ENCODE peak calls at places on chromosomes 13 and 19, in seven cellular contexts. One of them, this sample, is unnamed.

GRCh38 chr13:89925107-89925506 is 1422.4 kb upstream of the MIR17HG start:
- DNase-seq in stimulated activated CD8-positive, alpha-beta memory T cell treated with anti-CD3 and anti-CD28 coated beads, Interleukin-2, amount 100 ng/mL, for 1 hour: no peak
- DNase-seq in suprapubic skin: no peak
- DNase-seq in left colon: no peak
- DNase-seq in T-helper 2 cell: no peak
- DNase-seq in stimulated activated CD4-positive, alpha-beta T cell treated with anti-CD3 and anti-CD28 coated beads, Interleukin-15, amount 100 ng/mL, for 24 hours: no peak
- DNase-seq in hypothalamus: no peak
- DNase-seq in this sample: no peak

GRCh38 chr19:3665681-3666544 is 34.4 kb downstream of the PIP5K1C start:
- DNase-seq in stimulated activated CD8-positive, alpha-beta memory T cell treated with anti-CD3 and anti-CD28 coated beads, Interleukin-2, amount 100 ng/mL, for 1 hour: peak; percentile 58
- DNase-seq in suprapubic skin: peak; percentile 86
- DNase-seq in left colon: peak; percentile 73
- DNase-seq in T-helper 2 cell: peak; percentile 64
- DNase-seq in stimulated activated CD4-positive, alpha-beta T cell treated with anti-CD3 and anti-CD28 coated beads, Interleukin-15, amount 100 ng/mL, for 24 hours: peak; percentile 80
- DNase-seq in hypothalamus: peak; percentile 65
- DNase-seq in this sample: peak; percentile 63

GRCh38 chr19:35272954-35273649 is 4.3 kb downstream of the USF2 start:
- DNase-seq in stimulated activated CD8-positive, alpha-beta memory T cell treated with anti-CD3 and anti-CD28 coated beads, Interleukin-2, amount 100 ng/mL, for 1 hour: no peak
- DNase-seq in suprapubic skin: no peak
- DNase-seq in left colon: no peak
- DNase-seq in T-helper 2 cell: no peak
- DNase-seq in stimulated activated CD4-positive, alpha-beta T cell treated with anti-CD3 and anti-CD28 coated beads, Interleukin-15, amount 100 ng/mL, for 24 hours: no peak
- DNase-seq in hypothalamus: no peak
- DNase-seq in this sample: no peak

GRCh38 chr19:40650749-40651305 is 39.6 kb downstream of the NUMBL start:
- DNase-seq in stimulated activated CD8-positive, alpha-beta memory T cell treated with anti-CD3 and anti-CD28 coated beads, Interleukin-2, amount 100 ng/mL, for 1 hour: no peak
- DNase-seq in suprapubic skin: no peak
- DNase-seq in left colon: no peak
- DNase-seq in T-helper 2 cell: no peak
- DNase-seq in stimulated activated CD4-positive, alpha-beta T cell treated with anti-CD3 and anti-CD28 coated beads, Interleukin-15, amount 100 ng/mL, for 24 hours: no peak
- DNase-seq in hypothalamus: no peak
- DNase-seq in this sample: no peak

GRCh38 chr13:33483471-33483870 is 197.9 kb upstream of the STARD13 start:
- DNase-seq in stimulated activated CD8-positive, alpha-beta memory T cell treated with anti-CD3 and anti-CD28 coated beads, Interleukin-2, amount 100 ng/mL, for 1 hour: no peak
- DNase-seq in suprapubic skin: no peak
- DNase-seq in left colon: no peak
- DNase-seq in T-helper 2 cell: no peak
- DNase-seq in stimulated activated CD4-positive, alpha-beta T cell treated with anti-CD3 and anti-CD28 coated beads, Interleukin-15, amount 100 ng/mL, for 24 hours: no peak
- DNase-seq in hypothalamus: no peak
- DNase-seq in this sample: no peak

GRCh38 chr19:49591731-49592485 is 926 bp downstream of the PRR12 start:
- DNase-seq in stimulated activated CD8-positive, alpha-beta memory T cell treated with anti-CD3 and anti-CD28 coated beads, Interleukin-2, amount 100 ng/mL, for 1 hour: no peak
- DNase-seq in suprapubic skin: peak; percentile 84
- DNase-seq in left colon: peak; percentile 72
- DNase-seq in T-helper 2 cell: no peak
- DNase-seq in stimulated activated CD4-positive, alpha-beta T cell treated with anti-CD3 and anti-CD28 coated beads, Interleukin-15, amount 100 ng/mL, for 24 hours: peak; percentile 65
- DNase-seq in hypothalamus: peak; percentile 23
- DNase-seq in this sample: no peak

GRCh38 chr13:76692326-76692725 is 193.9 kb downstream of the KCTD12 start:
- DNase-seq in stimulated activated CD8-positive, alpha-beta memory T cell treated with anti-CD3 and anti-CD28 coated beads, Interleukin-2, amount 100 ng/mL, for 1 hour: no peak
- DNase-seq in suprapubic skin: no peak
- DNase-seq in left colon: no peak
- DNase-seq in T-helper 2 cell: no peak
- DNase-seq in stimulated activated CD4-positive, alpha-beta T cell treated with anti-CD3 and anti-CD28 coated beads, Interleukin-15, amount 100 ng/mL, for 24 hours: no peak
- DNase-seq in hypothalamus: no peak
- DNase-seq in this sample: no peak

GRCh38 chr13:95420501-95420900 is 119.2 kb upstream of the ABCC4 start:
- DNase-seq in stimulated activated CD8-positive, alpha-beta memory T cell treated with anti-CD3 and anti-CD28 coated beads, Interleukin-2, amount 100 ng/mL, for 1 hour: no peak
- DNase-seq in suprapubic skin: no peak
- DNase-seq in left colon: no peak
- DNase-seq in T-helper 2 cell: no peak
- DNase-seq in stimulated activated CD4-positive, alpha-beta T cell treated with anti-CD3 and anti-CD28 coated beads, Interleukin-15, amount 100 ng/mL, for 24 hours: no peak
- DNase-seq in hypothalamus: no peak
- DNase-seq in this sample: no peak

GRCh38 chr19:5621945-5622464 is 571 bp downstream of the SAFB2 start:
- DNase-seq in stimulated activated CD8-positive, alpha-beta memory T cell treated with anti-CD3 and anti-CD28 coated beads, Interleukin-2, amount 100 ng/mL, for 1 hour: no peak
- DNase-seq in suprapubic skin: peak; percentile 77
- DNase-seq in left colon: peak; percentile 59
- DNase-seq in T-helper 2 cell: no peak
- DNase-seq in stimulated activated CD4-positive, alpha-beta T cell treated with anti-CD3 and anti-CD28 coated beads, Interleukin-15, amount 100 ng/mL, for 24 hours: peak; percentile 48
- DNase-seq in hypothalamus: no peak
- DNase-seq in this sample: no peak

GRCh38 chr13:38866649-38867048 is 124.0 kb downstream of the STOML3 start:
- DNase-seq in stimulated activated CD8-positive, alpha-beta memory T cell treated with anti-CD3 and anti-CD28 coated beads, Interleukin-2, amount 100 ng/mL, for 1 hour: no peak
- DNase-seq in suprapubic skin: no peak
- DNase-seq in left colon: no peak
- DNase-seq in T-helper 2 cell: no peak
- DNase-seq in stimulated activated CD4-positive, alpha-beta T cell treated with anti-CD3 and anti-CD28 coated beads, Interleukin-15, amount 100 ng/mL, for 24 hours: no peak
- DNase-seq in hypothalamus: no peak
- DNase-seq in this sample: no peak

GRCh38 chr13:66102864-66103263 is 1127.3 kb downstream of the PCDH9 start:
- DNase-seq in stimulated activated CD8-positive, alpha-beta memory T cell treated with anti-CD3 and anti-CD28 coated beads, Interleukin-2, amount 100 ng/mL, for 1 hour: no peak
- DNase-seq in suprapubic skin: no peak
- DNase-seq in left colon: no peak
- DNase-seq in T-helper 2 cell: no peak
- DNase-seq in stimulated activated CD4-positive, alpha-beta T cell treated with anti-CD3 and anti-CD28 coated beads, Interleukin-15, amount 100 ng/mL, for 24 hours: no peak
- DNase-seq in hypothalamus: no peak
- DNase-seq in this sample: no peak

GRCh38 chr13:113864303-113864890 is 521 bp upstream of the GAS6 start:
- DNase-seq in stimulated activated CD8-positive, alpha-beta memory T cell treated with anti-CD3 and anti-CD28 coated beads, Interleukin-2, amount 100 ng/mL, for 1 hour: no peak
- DNase-seq in suprapubic skin: peak; percentile 51
- DNase-seq in left colon: no peak
- DNase-seq in T-helper 2 cell: no peak
- DNase-seq in stimulated activated CD4-positive, alpha-beta T cell treated with anti-CD3 and anti-CD28 coated beads, Interleukin-15, amount 100 ng/mL, for 24 hours: no peak
- DNase-seq in hypothalamus: no peak
- DNase-seq in this sample: no peak

GRCh38 chr13:33280550-33280905 is 5.0 kb downstream of the STARD13 start:
- DNase-seq in stimulated activated CD8-positive, alpha-beta memory T cell treated with anti-CD3 and anti-CD28 coated beads, Interleukin-2, amount 100 ng/mL, for 1 hour: no peak
- DNase-seq in suprapubic skin: no peak
- DNase-seq in left colon: no peak
- DNase-seq in T-helper 2 cell: no peak
- DNase-seq in stimulated activated CD4-positive, alpha-beta T cell treated with anti-CD3 and anti-CD28 coated beads, Interleukin-15, amount 100 ng/mL, for 24 hours: no peak
- DNase-seq in hypothalamus: no peak
- DNase-seq in this sample: no peak

This sample was measured in activated T-helper 9 cell treated with anti-CD3 and anti-CD28 coated beads, Interleukin-2, amount 50 U/mL, for 16 hours.